ENCODE peak calls at places on chromosomes 1 and 21, in ten cellular contexts. L is IMR-90, O is cardiac muscle cell, K is Calu3, I is fibroblast of gingiva, G is Peyer's patch, F is progenitor cell of endocrine pancreas, B is right atrium auricular region, J is osteocyte, N is thoracic aorta. M is an unnamed sample.

GRCh38 chr21:40923361-40923760 is 76.4 kb upstream of the DSCAM start:
- DNase-seq in L (no peak), O (no peak), K (no peak), I (no peak), G (no peak), F (no peak), B (no peak), J (no peak), N (no peak), M (no peak)

GRCh38 chr21:34807881-34808568 is 139.2 kb downstream of the CLIC6 start:
- DNase-seq in L (peak; percentile 94), O (no peak), K (peak; percentile 63), I (peak; percentile 91), G (no peak), F (no peak), B (peak; percentile 77), J (no peak), N (no peak), M (no peak)

GRCh38 chr1:110309768-110310167 is 29.4 kb upstream of the RBM15 start:
- DNase-seq in L (peak; percentile 91), O (no peak), K (no peak), I (no peak), G (no peak), F (no peak), B (no peak), J (no peak), N (no peak), M (no peak)

GRCh38 chr1:1434812-1435093 is 737 bp upstream of the VWA1 start:
- DNase-seq in L (no peak), O (no peak), K (no peak), I (no peak), G (no peak), F (no peak), B (no peak), J (no peak), N (no peak), M (no peak)

GRCh38 chr1:58896211-58897183 is 112.7 kb upstream of the JUN start:
- DNase-seq in L (no peak), O (no peak), K (peak; percentile 62), I (no peak), G (peak; percentile 87), F (no peak), B (no peak), J (peak; percentile 40), N (no peak), M (no peak)

GRCh38 chr21:38914531-38915385 is 109.0 kb downstream of the ETS2 start:
- DNase-seq in L (peak; percentile 29), O (peak; percentile 53), K (no peak), I (no peak), G (peak; percentile 78), F (no peak), B (peak; percentile 55), J (peak; percentile 44), N (no peak), M (no peak)

GRCh38 chr1:63569917-63570316 is 23.3 kb upstream of the PGM1 start:
- DNase-seq in L (no peak), O (no peak), K (no peak), I (no peak), G (no peak), F (no peak), B (no peak), J (no peak), N (no peak), M (no peak)

GRCh38 chr1:97174039-97174704 is 452.6 kb downstream of the PTBP2 start:
- DNase-seq in L (no peak), O (no peak), K (no peak), I (peak; percentile 2), G (no peak), F (no peak), B (no peak), J (no peak), N (no peak), M (no peak)

GRCh38 chr1:235292790-235293189 is 35.2 kb downstream of the ARID4B start:
- DNase-seq in L (no peak), O (no peak), K (no peak), I (no peak), G (no peak), F (no peak), B (no peak), J (no peak), N (no peak), M (no peak)

GRCh38 chr1:172952541-172952940 is 98.2 kb downstream of the TNFSF18 start:
- DNase-seq in L (no peak), O (no peak), K (no peak), I (no peak), G (no peak), F (no peak), B (no peak), J (no peak), N (no peak), M (no peak)

GRCh38 chr1:5632226-5632625 is 360.0 kb downstream of the NPHP4 start:
- DNase-seq in L (no peak), O (no peak), K (no peak), I (no peak), G (no peak), F (no peak), B (peak; percentile 49), J (no peak), N (no peak), M (peak; percentile 60)

GRCh38 chr1:30754684-30755171 is 2.8 kb downstream of the LAPTM5 start:
- DNase-seq in L (no peak), O (no peak), K (no peak), I (no peak), G (no peak), F (no peak), B (no peak), J (no peak), N (no peak), M (no peak)

GRCh38 chr1:39866767-39867166 is 16.5 kb downstream of the TRIT1 start:
- DNase-seq in L (peak; percentile 86), O (no peak), K (no peak), I (peak; percentile 29), G (no peak), F (no peak), B (no peak), J (no peak), N (no peak), M (no peak)

GRCh38 chr1:28160677-28161328 is 15.7 kb downstream of the PTAFR start:
- DNase-seq in L (peak; percentile 90), O (no peak), K (no peak), I (peak; percentile 82), G (no peak), F (no peak), B (no peak), J (no peak), N (no peak), M (no peak)

GRCh38 chr1:28322209-28322608 is 6.6 kb upstream of the MED18 start:
- DNase-seq in L (no peak), O (no peak), K (peak; percentile 75), I (no peak), G (peak; percentile 58), F (no peak), B (no peak), J (no peak), N (no peak), M (no peak)

GRCh38 chr1:220966874-220967631 is 87.8 kb downstream of the HLX start:
- DNase-seq in L (peak; percentile 46), O (peak; percentile 61), K (no peak), I (peak; percentile 85), G (no peak), F (no peak), B (no peak), J (no peak), N (no peak), M (no peak)

GRCh38 chr1:9230869-9231533 is 3.6 kb upstream of the H6PD start:
- DNase-seq in L (peak; percentile 36), O (no peak), K (no peak), I (no peak), G (no peak), F (no peak), B (no peak), J (no peak), N (no peak), M (no peak)

GRCh38 chr1:207240325-207241095 is 81.0 kb upstream of the CD55 start:
- DNase-seq in L (peak; percentile 38), O (no peak), K (peak; percentile 32), I (no peak), G (no peak), F (no peak), B (no peak), J (no peak), N (no peak), M (no peak)

GRCh38 chr1:216836316-216836715 is 113.1 kb upstream of the ESRRG start:
- DNase-seq in L (no peak), O (no peak), K (no peak), I (no peak), G (no peak), F (no peak), B (no peak), J (no peak), N (no peak), M (no peak)

GRCh38 chr1:67716800-67717199 is 31.8 kb downstream of the GADD45A start:
- DNase-seq in L (peak; percentile 20), O (no peak), K (no peak), I (peak; percentile 76), G (no peak), F (no peak), B (no peak), J (no peak), N (no peak), M (no peak)

GRCh38 chr1:9344426-9345200 is 51.9 kb downstream of the SPSB1 start:
- DNase-seq in L (no peak), O (no peak), K (no peak), I (no peak), G (no peak), F (no peak), B (no peak), J (no peak), N (no peak), M (no peak)

GRCh38 chr21:16193758-16194606 is 464.2 kb downstream of the USP25 start:
- DNase-seq in L (peak; percentile 79), O (peak; percentile 71), K (peak; percentile 21), I (peak; percentile 78), G (no peak), F (no peak), B (peak; percentile 84), J (peak; percentile 87), N (no peak), M (no peak)

GRCh38 chr1:30966690-30967369 is 58.3 kb upstream of the SDC3 start:
- DNase-seq in L (peak; percentile 70), O (peak; percentile 46), K (no peak), I (peak; percentile 26), G (no peak), F (no peak), B (no peak), J (no peak), N (no peak), M (no peak)

GRCh38 chr1:234561322-234561721 is 48.7 kb downstream of the IRF2BP2 start:
- DNase-seq in L (no peak), O (no peak), K (no peak), I (no peak), G (no peak), F (no peak), B (no peak), J (no peak), N (no peak), M (no peak)